ENCODE peak calls at places on chromosomes 11 and 22, in seven cellular contexts. Q is Peyer's patch, L is brain microvascular endothelial cell, I is ovary, U is HL-60, Y is HCT116, G is MM.1S. R is an unnamed sample.

GRCh38 chr11:111253131-111253530 is 7.6 kb downstream of the POU2AF2 start:
- DNase-seq in Q (no peak), L (no peak), I (no peak), U (no peak), Y (no peak), G (no peak), R (no peak)

GRCh38 chr22:26722159-26722558 is 64.8 kb downstream of the MIAT start:
- DNase-seq in Q (no peak), L (no peak), I (no peak), U (no peak), Y (no peak), G (no peak), R (no peak)

GRCh38 chr11:8252946-8253345 is 10.7 kb downstream of the LMO1 start:
- DNase-seq in Q (peak), L (no peak), I (no peak), U (no peak), Y (no peak), G (no peak), R (no peak)

GRCh38 chr22:47034905-47035419 is 272.5 kb downstream of the TBC1D22A start:
- DNase-seq in Q (peak), L (no peak), I (no peak), U (no peak), Y (no peak), G (no peak), R (no peak)

GRCh38 chr22:19495562-19496323 is 16.0 kb downstream of the CDC45 start:
- DNase-seq in Q (no peak), L (peak), I (no peak), U (no peak), Y (no peak), G (no peak), R (no peak)

GRCh38 chr11:1055990-1056771 is 18.5 kb upstream of the MUC2 start:
- DNase-seq in Q (peak), L (no peak), I (no peak), U (no peak), Y (no peak), G (no peak), R (peak)

GRCh38 chr22:45612940-45613339 is 58.7 kb upstream of the ATXN10 start:
- DNase-seq in Q (no peak), L (peak), I (no peak), U (no peak), Y (no peak), G (no peak), R (peak)

GRCh38 chr22:43090130-43090789 is 1.1 kb upstream of the TTLL1 start:
- DNase-seq in Q (no peak), L (peak), I (no peak), U (peak), Y (peak), G (peak), R (peak)

GRCh38 chr11:72700026-72700610 is 25.9 kb upstream of the PDE2A start:
- DNase-seq in Q (no peak), L (no peak), I (no peak), U (no peak), Y (no peak), G (no peak), R (no peak)

GRCh38 chr22:20873215-20873614 is 14.4 kb downstream of the SNAP29 start:
- DNase-seq in Q (no peak), L (no peak), I (no peak), U (no peak), Y (no peak), G (no peak), R (no peak)

GRCh38 chr11:12285106-12285505 is 92.3 kb upstream of the PARVA start:
- DNase-seq in Q (no peak), L (peak), I (no peak), U (peak), Y (no peak), G (no peak), R (no peak)

GRCh38 chr22:40021401-40022000 is 26.7 kb downstream of the FAM83F start:
- DNase-seq in Q (peak), L (no peak), I (no peak), U (no peak), Y (no peak), G (no peak), R (no peak)

GRCh38 chr22:19524170-19525115 is at the start of gene CLDN5:
- DNase-seq in Q (no peak), L (no peak), I (no peak), U (no peak), Y (no peak), G (no peak), R (peak)

GRCh38 chr11:128105511-128105910 is 481.8 kb downstream of the ETS1 start:
- DNase-seq in Q (no peak), L (no peak), I (no peak), U (no peak), Y (no peak), G (no peak), R (no peak)

GRCh38 chr11:82855616-82856015 is 44.6 kb downstream of the PRCP start:
- DNase-seq in Q (no peak), L (no peak), I (no peak), U (no peak), Y (no peak), G (no peak), R (no peak)

GRCh38 chr11:108538022-108538424 is 39.8 kb upstream of the POGLUT3 start:
- DNase-seq in Q (peak), L (no peak), I (no peak), U (no peak), Y (no peak), G (no peak), R (no peak)

GRCh38 chr11:35115688-35116030 is 23.3 kb upstream of the CD44 start:
- DNase-seq in Q (no peak), L (no peak), I (no peak), U (no peak), Y (no peak), G (no peak), R (no peak)

GRCh38 chr22:44337658-44338004 is 24.9 kb upstream of the SHISAL1 start:
- DNase-seq in Q (no peak), L (peak), I (peak), U (no peak), Y (no peak), G (no peak), R (peak)

GRCh38 chr11:109994896-109995295 is 98.3 kb upstream of the ZC3H12C start:
- DNase-seq in Q (no peak), L (no peak), I (no peak), U (no peak), Y (no peak), G (no peak), R (no peak)

GRCh38 chr11:90242894-90243416 is 20.1 kb upstream of the CHORDC1 start:
- DNase-seq in Q (no peak), L (no peak), I (no peak), U (no peak), Y (no peak), G (no peak), R (no peak)

GRCh38 chr11:118263694-118264567 is at the start of gene MPZL2:
- DNase-seq in Q (peak), L (no peak), I (no peak), U (no peak), Y (peak), G (peak), R (peak)

GRCh38 chr22:42966389-42966998 is 48.5 kb downstream of the PACSIN2 start:
- DNase-seq in Q (no peak), L (no peak), I (no peak), U (no peak), Y (no peak), G (no peak), R (no peak)

GRCh38 chr11:120025606-120026335 is 112.1 kb downstream of the TRIM29 start:
- DNase-seq in Q (no peak), L (no peak), I (no peak), U (no peak), Y (no peak), G (no peak), R (no peak)

GRCh38 chr22:39808087-39808486 is 85.5 kb downstream of the ENTHD1 start:
- DNase-seq in Q (no peak), L (no peak), I (no peak), U (peak), Y (peak), G (no peak), R (no peak)

GRCh38 chr11:69356703-69357457 is 62.9 kb downstream of the MYEOV start:
- DNase-seq in Q (peak), L (peak), I (no peak), U (no peak), Y (no peak), G (no peak), R (no peak)

GRCh38 chr11:31237819-31238771 is 131.4 kb downstream of the DCDC1 start:
- DNase-seq in Q (no peak), L (no peak), I (no peak), U (no peak), Y (no peak), G (no peak), R (no peak)

GRCh38 chr11:96103721-96104120 is 179.8 kb upstream of the MTMR2 start:
- DNase-seq in Q (no peak), L (no peak), I (no peak), U (no peak), Y (no peak), G (no peak), R (no peak)

GRCh38 chr11:96098511-96099241 is 174.8 kb upstream of the MTMR2 start:
- DNase-seq in Q (no peak), L (no peak), I (no peak), U (no peak), Y (no peak), G (no peak), R (peak)

GRCh38 chr11:96102664-96103068 is 178.8 kb upstream of the MTMR2 start:
- DNase-seq in Q (no peak), L (peak), I (no peak), U (no peak), Y (no peak), G (no peak), R (no peak)

GRCh38 chr11:96103102-96103501 is 179.2 kb upstream of the MTMR2 start:
- DNase-seq in Q (no peak), L (no peak), I (no peak), U (no peak), Y (no peak), G (no peak), R (no peak)

DNA sequence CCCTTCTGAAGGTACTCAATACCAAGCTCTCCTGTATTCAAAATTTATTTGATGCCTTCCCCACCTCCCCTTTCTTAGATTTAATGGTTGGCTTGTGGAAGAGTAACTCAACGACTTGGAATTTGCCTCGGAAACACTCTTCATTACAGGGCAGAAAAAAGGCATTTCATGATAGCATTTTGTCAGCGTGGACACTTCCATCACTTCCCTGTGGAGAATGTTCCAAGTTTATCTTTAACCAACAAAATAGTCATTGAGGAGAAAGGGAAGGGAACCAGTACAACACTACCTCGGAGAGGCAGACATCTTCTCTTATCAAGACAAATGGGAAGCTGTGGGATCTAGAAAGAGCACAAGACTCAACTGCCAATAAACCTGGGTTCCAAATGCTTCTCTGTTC is 177.2 kb upstream of the MTMR2 start:
- DNase-seq in Q (no peak), L (no peak), I (no peak), U (no peak), Y (no peak), G (no peak), R (no peak)
- H3K27ac ChIP-seq in Q (no peak), L (no peak), I (no peak), U (no peak), Y (no peak), G (no peak), R (no peak)

DNA sequence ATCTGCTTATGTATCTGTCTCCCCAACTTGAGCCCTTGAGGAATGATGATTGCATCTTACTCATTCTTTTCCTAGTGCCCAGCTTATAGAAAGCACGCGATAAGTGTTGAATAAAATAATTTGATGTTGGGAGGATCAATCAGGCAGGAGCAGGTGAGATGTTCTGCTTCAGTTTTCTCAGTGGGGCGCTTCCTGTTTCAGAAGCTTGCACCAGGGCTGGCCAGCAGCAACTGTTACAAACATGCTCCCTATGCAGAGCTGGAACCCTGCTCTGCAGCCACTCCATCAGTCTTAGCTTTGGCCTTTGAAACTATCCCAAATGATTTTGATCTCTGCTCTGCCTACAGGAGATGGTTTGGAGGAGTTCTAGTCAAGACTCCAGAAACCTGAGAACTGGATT is 3.9 kb downstream of the ENDOD1 start:
- DNase-seq in Q (no peak), L (no peak), I (no peak), U (no peak), Y (no peak), G (no peak), R (no peak)
- H3K27ac ChIP-seq in Q (peak), L (peak), I (no peak), U (no peak), Y (peak), G (no peak), R (no peak)

DNA sequence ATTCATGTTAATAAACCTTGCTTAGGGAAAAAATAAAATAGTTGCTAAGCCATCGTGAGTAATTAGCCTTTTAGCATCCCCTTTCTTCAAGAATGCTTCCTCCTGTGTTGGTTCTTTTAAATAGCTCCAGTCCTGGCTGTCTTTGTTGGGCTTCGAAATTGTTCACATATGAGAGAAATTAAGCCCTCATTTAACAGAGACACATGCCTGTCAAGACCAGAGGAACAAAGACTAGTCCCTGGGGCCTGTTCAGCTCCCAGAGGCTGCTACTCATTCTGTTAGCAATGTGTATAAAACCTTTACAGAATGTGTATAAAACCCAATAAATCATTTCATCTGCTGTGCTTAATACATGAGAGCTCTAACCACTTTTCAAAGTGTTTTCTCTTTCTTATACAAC is 186.4 kb downstream of the SOX6 start:
- DNase-seq in Q (no peak), L (no peak), I (no peak), U (no peak), Y (no peak), G (no peak), R (no peak)
- H3K27ac ChIP-seq in Q (no peak), L (no peak), I (no peak), U (no peak), Y (no peak), G (no peak), R (no peak)

DNA sequence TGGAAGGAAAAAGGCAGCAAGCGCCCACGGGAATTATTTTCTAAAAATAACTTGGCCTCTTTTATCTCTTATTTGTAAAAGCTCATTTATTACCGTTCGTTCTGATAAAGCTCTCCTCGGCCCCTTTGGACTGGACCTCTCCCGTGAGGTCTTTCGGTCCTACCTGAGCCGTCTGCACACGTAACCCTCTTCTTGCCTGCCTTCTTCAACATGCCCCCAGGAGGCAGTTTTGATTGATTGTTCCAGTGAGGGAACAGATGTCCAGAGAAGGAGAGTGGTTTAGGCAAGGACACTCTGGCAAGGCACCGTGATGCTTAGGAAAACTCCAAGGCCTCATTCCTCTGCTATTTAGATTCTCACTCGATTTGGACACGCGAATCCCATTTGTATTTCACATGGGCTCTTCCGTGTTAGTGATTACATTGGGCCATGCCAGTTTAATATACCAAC is 53.1 kb upstream of the CRTAM start:
- DNase-seq in Q (no peak), L (no peak), I (no peak), U (no peak), Y (no peak), G (no peak), R (no peak)
- H3K27ac ChIP-seq in Q (no peak), L (peak), I (peak), U (no peak), Y (no peak), G (no peak), R (no peak)

GRCh38 chr22:37906364-37907008 is 389 bp downstream of the MICALL1 start:
- DNase-seq in Q (peak), L (no peak), I (peak), U (no peak), Y (no peak), G (peak), R (peak)

GRCh38 chr22:37905534-37906363 is at the start of gene MICALL1:
- DNase-seq in Q (peak), L (peak), I (peak), U (peak), Y (no peak), G (peak), R (peak)

GRCh38 chr22:37909756-37910155 is 3.7 kb downstream of the MICALL1 start:
- DNase-seq in Q (no peak), L (no peak), I (no peak), U (no peak), Y (no peak), G (no peak), R (no peak)

GRCh38 chr22:37907036-37907954 is 1.2 kb downstream of the MICALL1 start:
- DNase-seq in Q (no peak), L (no peak), I (no peak), U (no peak), Y (no peak), G (no peak), R (no peak)

DNA sequence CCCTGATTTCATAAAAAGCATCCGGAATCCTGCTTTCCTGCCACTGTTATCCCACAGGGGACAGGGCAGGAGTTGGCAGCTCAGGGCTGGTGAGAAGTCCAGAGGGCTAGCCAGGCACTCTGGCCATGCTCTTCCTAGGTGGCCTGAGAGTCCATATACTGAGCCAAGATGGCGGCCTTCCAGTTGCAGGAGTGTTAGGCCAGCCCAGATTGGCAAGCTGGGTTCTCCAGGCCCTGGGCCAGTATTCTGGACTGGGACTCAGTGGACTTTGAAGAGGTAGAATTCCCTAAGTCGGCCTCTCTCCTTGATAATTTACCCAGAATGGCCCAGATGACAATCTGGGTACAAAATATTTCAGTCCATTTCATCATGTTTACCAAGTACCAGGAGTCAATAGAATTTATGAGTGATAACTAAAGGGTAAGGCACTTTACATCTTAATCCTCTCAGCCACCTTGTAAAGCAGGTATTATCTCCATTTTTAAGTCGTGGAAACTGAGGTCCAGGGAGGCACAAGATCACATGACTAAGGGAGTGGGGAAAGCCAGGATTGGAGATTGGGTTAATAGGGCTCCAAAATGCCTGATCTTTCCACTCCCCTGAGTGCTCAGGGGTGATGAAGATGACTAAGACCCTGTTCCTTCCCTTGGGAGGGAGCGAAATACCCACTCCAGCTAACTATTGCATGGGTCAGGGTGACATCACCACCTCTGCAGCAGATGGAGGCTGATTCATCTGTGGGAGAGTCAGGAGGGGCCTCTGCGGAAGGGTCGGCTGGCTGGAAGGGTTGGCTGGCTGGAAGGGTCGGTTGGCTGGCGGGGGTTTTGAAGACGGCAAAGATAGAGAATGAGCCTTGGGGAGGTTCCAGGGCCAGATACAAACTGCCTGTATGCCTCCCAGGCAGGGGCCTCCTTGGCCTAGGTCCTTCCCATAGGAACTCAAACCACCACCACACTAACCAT is 1.2 kb upstream of the MICALL1 start:
- DNase-seq in Q (no peak), L (peak), I (peak), U (no peak), Y (peak), G (no peak), R (peak)
- H3K27ac ChIP-seq in Q (peak), L (peak), I (no peak), U (no peak), Y (peak), G (no peak), R (peak)

R was measured in right cardiac atrium.